ENCODE peak calls at places on chromosome 17, in nine cellular contexts. U is GM23338; Y is foreskin fibroblast; S is stimulated activated CD4-positive, alpha-beta T cell treated with anti-CD3 and anti-CD28 coated beads, Interleukin-12 subunit alpha, Interleukin-12 subunit beta, amount 100 ng/mL, for 24 hours; A is DMS79; P is mesendoderm; M is NCI-H1105 treated with DMSO at 0.1 percent for 48 hours; H is spleen; N is thoracic aorta. R is an unnamed sample.
A peak's percentile ranks its signal among the peaks of the same experiment; 100 is the strongest.

GRCh38 chr17:10380631-10381408 is 8.0 kb upstream of the MYH13 start:
- DNase-seq in U (no peak), Y (no peak), S (no peak), A (no peak), P (no peak), M (no peak), H (no peak), N (no peak), R (no peak)

GRCh38 chr17:32350662-32351418 is 883 bp downstream of the ZNF207 start:
- DNase-seq in U (peak; percentile 49), Y (peak; percentile 13), S (peak; percentile 20), A (peak; percentile 38), P (peak; percentile 75), M (peak; percentile 62), H (no peak), N (no peak), R (no peak)

GRCh38 chr17:72977768-72978417 is 114.6 kb downstream of the SLC39A11 start:
- DNase-seq in U (no peak), Y (no peak), S (no peak), A (no peak), P (no peak), M (no peak), H (no peak), N (no peak), R (no peak)

GRCh38 chr17:10019941-10020403 is 114.9 kb upstream of the RCVRN start:
- DNase-seq in U (no peak), Y (no peak), S (no peak), A (no peak), P (no peak), M (no peak), H (no peak), N (no peak), R (no peak)

GRCh38 chr17:77615672-77616242 is 342.7 kb upstream of the TNRC6C start:
- DNase-seq in U (no peak), Y (no peak), S (no peak), A (no peak), P (no peak), M (no peak), H (no peak), N (no peak), R (no peak)

GRCh38 chr17:9057310-9057709 is 36.0 kb downstream of the NTN1 start:
- DNase-seq in U (no peak), Y (no peak), S (no peak), A (no peak), P (no peak), M (no peak), H (no peak), N (no peak), R (no peak)

GRCh38 chr17:49742256-49742655 is 21.7 kb downstream of the FAM117A start:
- DNase-seq in U (no peak), Y (no peak), S (no peak), A (no peak), P (no peak), M (no peak), H (no peak), N (no peak), R (no peak)

GRCh38 chr17:49035470-49036269 is 38.5 kb downstream of the IGF2BP1 start:
- DNase-seq in U (peak; percentile 92), Y (no peak), S (peak; percentile 28), A (no peak), P (peak; percentile 86), M (peak; percentile 4), H (no peak), N (no peak), R (peak; percentile 96)

GRCh38 chr17:63001689-63002394 is 35.8 kb downstream of the TANC2 start:
- DNase-seq in U (no peak), Y (no peak), S (no peak), A (no peak), P (no peak), M (no peak), H (no peak), N (no peak), R (no peak)

GRCh38 chr17:4583796-4584124 is 569 bp upstream of the SMTNL2 start:
- DNase-seq in U (peak; percentile 74), Y (no peak), S (no peak), A (no peak), P (peak; percentile 80), M (peak; percentile 41), H (peak; percentile 62), N (no peak), R (peak; percentile 75)

GRCh38 chr17:80758793-80759673 is 214.4 kb downstream of the RPTOR start:
- DNase-seq in U (no peak), Y (peak; percentile 27), S (no peak), A (no peak), P (no peak), M (no peak), H (no peak), N (no peak), R (peak; percentile 21)

GRCh38 chr17:56638536-56639177 is 45.2 kb downstream of the NOG start:
- DNase-seq in U (no peak), Y (no peak), S (no peak), A (no peak), P (no peak), M (no peak), H (no peak), N (no peak), R (no peak)

GRCh38 chr17:77704048-77704815 is 254.3 kb upstream of the TNRC6C start:
- DNase-seq in U (no peak), Y (no peak), S (no peak), A (no peak), P (no peak), M (no peak), H (no peak), N (no peak), R (peak; percentile 14)

GRCh38 chr17:35256629-35257028 is 13.8 kb downstream of the SLFN5 start:
- DNase-seq in U (peak; percentile 42), Y (no peak), S (no peak), A (peak; percentile 72), P (peak; percentile 34), M (no peak), H (no peak), N (no peak), R (no peak)

GRCh38 chr17:3946711-3947235 is 17.5 kb downstream of the ATP2A3 start:
- DNase-seq in U (no peak), Y (no peak), S (no peak), A (no peak), P (no peak), M (no peak), H (no peak), N (no peak), R (no peak)

GRCh38 chr17:56596741-56597494 is 3.4 kb downstream of the NOG start:
- DNase-seq in U (peak; percentile 67), Y (no peak), S (no peak), A (no peak), P (no peak), M (no peak), H (no peak), N (no peak), R (peak; percentile 78)

GRCh38 chr17:17849863-17850373 is 13.1 kb upstream of the SREBF1 start:
- DNase-seq in U (peak; percentile 63), Y (peak; percentile 40), S (peak; percentile 49), A (no peak), P (peak; percentile 75), M (peak; percentile 14), H (peak; percentile 88), N (no peak), R (peak; percentile 53)

GRCh38 chr17:48444531-48445247 is 14.7 kb upstream of the SKAP1 start:
- DNase-seq in U (peak; percentile 28), Y (no peak), S (no peak), A (no peak), P (no peak), M (no peak), H (no peak), N (no peak), R (no peak)

GRCh38 chr17:69558796-69559195 is 144.3 kb downstream of the MAP2K6 start:
- DNase-seq in U (no peak), Y (no peak), S (no peak), A (no peak), P (no peak), M (no peak), H (no peak), N (no peak), R (no peak)

GRCh38 chr17:5825717-5826330 is 241.5 kb upstream of the NLRP1 start:
- DNase-seq in U (no peak), Y (peak; percentile 78), S (no peak), A (no peak), P (no peak), M (no peak), H (no peak), N (no peak), R (no peak)

GRCh38 chr17:42233994-42234393 is 39.7 kb upstream of the GHDC start:
- DNase-seq in U (no peak), Y (no peak), S (no peak), A (no peak), P (no peak), M (no peak), H (no peak), N (no peak), R (no peak)

GRCh38 chr17:27980035-27980434 is 62.4 kb upstream of the NLK start:
- DNase-seq in U (no peak), Y (peak; percentile 12), S (no peak), A (no peak), P (peak; percentile 76), M (no peak), H (no peak), N (no peak), R (no peak)

GRCh38 chr17:57104461-57105175 is 19.6 kb downstream of the AKAP1 start:
- DNase-seq in U (no peak), Y (peak; percentile 65), S (no peak), A (no peak), P (no peak), M (no peak), H (peak; percentile 30), N (no peak), R (no peak)

GRCh38 chr17:60168654-60169053 is 18.9 kb downstream of the CA4 start:
- DNase-seq in U (no peak), Y (no peak), S (no peak), A (no peak), P (no peak), M (no peak), H (no peak), N (no peak), R (peak; percentile 50)

GRCh38 chr17:80987941-80988461 is 3.6 kb upstream of the CHMP6 start:
- DNase-seq in U (no peak), Y (no peak), S (no peak), A (no peak), P (no peak), M (no peak), H (peak; percentile 88), N (no peak), R (no peak)

GRCh38 chr17:65229596-65229995 is 92.4 kb downstream of the RGS9 start:
- DNase-seq in U (no peak), Y (no peak), S (no peak), A (no peak), P (no peak), M (no peak), H (no peak), N (no peak), R (no peak)

GRCh38 chr17:69523252-69523861 is 108.9 kb downstream of the MAP2K6 start:
- DNase-seq in U (peak; percentile 85), Y (peak; percentile 25), S (no peak), A (no peak), P (peak; percentile 79), M (peak; percentile 33), H (no peak), N (no peak), R (peak; percentile 58)

GRCh38 chr17:2346475-2346874 is 9.2 kb downstream of the SGSM2 start:
- DNase-seq in U (no peak), Y (no peak), S (no peak), A (no peak), P (no peak), M (no peak), H (no peak), N (no peak), R (no peak)

R was measured in H9.